ENCODE peak calls at places on chromosomes 4 and X, in seven cellular contexts. One of them, this sample, is unnamed.

GRCh38 chrX:1576201-1577101 is 15.0 kb upstream of the AKAP17A start:
- DNase-seq in upper lobe of left lung: no peak
- DNase-seq in lung: peak; percentile 15
- DNase-seq in suprapubic skin: no peak
- DNase-seq in NCI-H69: no peak
- DNase-seq in omental fat pad: no peak
- DNase-seq in LNCaP clone FGC: no peak
- DNase-seq in this sample: no peak

GRCh38 chr4:24067781-24068193 is 177.9 kb upstream of the PPARGC1A start:
- DNase-seq in upper lobe of left lung: no peak
- DNase-seq in lung: no peak
- DNase-seq in suprapubic skin: no peak
- DNase-seq in NCI-H69: peak; percentile 14
- DNase-seq in omental fat pad: no peak
- DNase-seq in LNCaP clone FGC: no peak
- DNase-seq in this sample: no peak

GRCh38 chrX:72475338-72475737 is 97.3 kb downstream of the HDAC8 start:
- DNase-seq in upper lobe of left lung: no peak
- DNase-seq in lung: no peak
- DNase-seq in suprapubic skin: no peak
- DNase-seq in NCI-H69: peak; percentile 3
- DNase-seq in omental fat pad: no peak
- DNase-seq in LNCaP clone FGC: no peak
- DNase-seq in this sample: no peak

GRCh38 chrX:22134681-22135080 is 102.6 kb downstream of the PHEX start:
- DNase-seq in upper lobe of left lung: no peak
- DNase-seq in lung: no peak
- DNase-seq in suprapubic skin: no peak
- DNase-seq in NCI-H69: peak; percentile 75
- DNase-seq in omental fat pad: no peak
- DNase-seq in LNCaP clone FGC: no peak
- DNase-seq in this sample: no peak

GRCh38 chrX:68415289-68415688 is 18.0 kb downstream of the OPHN1 start:
- DNase-seq in upper lobe of left lung: no peak
- DNase-seq in lung: no peak
- DNase-seq in suprapubic skin: no peak
- DNase-seq in NCI-H69: no peak
- DNase-seq in omental fat pad: no peak
- DNase-seq in LNCaP clone FGC: no peak
- DNase-seq in this sample: no peak

GRCh38 chr4:136002316-136002715 is 1530.0 kb downstream of the PCDH18 start:
- DNase-seq in upper lobe of left lung: no peak
- DNase-seq in lung: no peak
- DNase-seq in suprapubic skin: no peak
- DNase-seq in NCI-H69: no peak
- DNase-seq in omental fat pad: no peak
- DNase-seq in LNCaP clone FGC: no peak
- DNase-seq in this sample: no peak

GRCh38 chr4:66062044-66062443 is 391.8 kb upstream of the EPHA5 start:
- DNase-seq in upper lobe of left lung: no peak
- DNase-seq in lung: no peak
- DNase-seq in suprapubic skin: no peak
- DNase-seq in NCI-H69: no peak
- DNase-seq in omental fat pad: no peak
- DNase-seq in LNCaP clone FGC: no peak
- DNase-seq in this sample: no peak

GRCh38 chrX:69372435-69372834 is 131.7 kb upstream of the NALF2 start:
- DNase-seq in upper lobe of left lung: no peak
- DNase-seq in lung: no peak
- DNase-seq in suprapubic skin: no peak
- DNase-seq in NCI-H69: no peak
- DNase-seq in omental fat pad: no peak
- DNase-seq in LNCaP clone FGC: no peak
- DNase-seq in this sample: no peak

GRCh38 chr4:152618971-152619370 is 60.8 kb downstream of the TMEM154 start:
- DNase-seq in upper lobe of left lung: no peak
- DNase-seq in lung: no peak
- DNase-seq in suprapubic skin: no peak
- DNase-seq in NCI-H69: no peak
- DNase-seq in omental fat pad: no peak
- DNase-seq in LNCaP clone FGC: no peak
- DNase-seq in this sample: no peak

GRCh38 chrX:23779025-23779424 is 3.9 kb upstream of the SAT1 start:
- DNase-seq in upper lobe of left lung: no peak
- DNase-seq in lung: no peak
- DNase-seq in suprapubic skin: no peak
- DNase-seq in NCI-H69: no peak
- DNase-seq in omental fat pad: no peak
- DNase-seq in LNCaP clone FGC: no peak
- DNase-seq in this sample: no peak

GRCh38 chrX:83469551-83469950 is 38.5 kb upstream of the POU3F4 start:
- DNase-seq in upper lobe of left lung: no peak
- DNase-seq in lung: no peak
- DNase-seq in suprapubic skin: no peak
- DNase-seq in NCI-H69: peak; percentile 10
- DNase-seq in omental fat pad: no peak
- DNase-seq in LNCaP clone FGC: no peak
- DNase-seq in this sample: no peak

GRCh38 chr4:47490550-47490949 is 5.5 kb downstream of the ATP10D start:
- DNase-seq in upper lobe of left lung: no peak
- DNase-seq in lung: no peak
- DNase-seq in suprapubic skin: no peak
- DNase-seq in NCI-H69: peak; percentile 19
- DNase-seq in omental fat pad: no peak
- DNase-seq in LNCaP clone FGC: no peak
- DNase-seq in this sample: no peak

GRCh38 chr4:185238261-185238681 is 28.9 kb downstream of the SNX25 start:
- DNase-seq in upper lobe of left lung: no peak
- DNase-seq in lung: no peak
- DNase-seq in suprapubic skin: no peak
- DNase-seq in NCI-H69: no peak
- DNase-seq in omental fat pad: no peak
- DNase-seq in LNCaP clone FGC: no peak
- DNase-seq in this sample: no peak

GRCh38 chrX:84168574-84168973 is 19.4 kb downstream of the RPS6KA6 start:
- DNase-seq in upper lobe of left lung: no peak
- DNase-seq in lung: no peak
- DNase-seq in suprapubic skin: no peak
- DNase-seq in NCI-H69: no peak
- DNase-seq in omental fat pad: no peak
- DNase-seq in LNCaP clone FGC: no peak
- DNase-seq in this sample: no peak

GRCh38 chr4:152258804-152259708 is 276.8 kb downstream of the FBXW7 start:
- DNase-seq in upper lobe of left lung: no peak
- DNase-seq in lung: no peak
- DNase-seq in suprapubic skin: no peak
- DNase-seq in NCI-H69: peak; percentile 84
- DNase-seq in omental fat pad: no peak
- DNase-seq in LNCaP clone FGC: no peak
- DNase-seq in this sample: no peak

GRCh38 chr4:152696764-152697250 is 17.0 kb upstream of the TMEM154 start:
- DNase-seq in upper lobe of left lung: no peak
- DNase-seq in lung: no peak
- DNase-seq in suprapubic skin: no peak
- DNase-seq in NCI-H69: no peak
- DNase-seq in omental fat pad: no peak
- DNase-seq in LNCaP clone FGC: no peak
- DNase-seq in this sample: peak; percentile 78

GRCh38 chr4:177557416-177557815 is 115.2 kb upstream of the AGA start:
- DNase-seq in upper lobe of left lung: peak; percentile 22
- DNase-seq in lung: no peak
- DNase-seq in suprapubic skin: no peak
- DNase-seq in NCI-H69: no peak
- DNase-seq in omental fat pad: no peak
- DNase-seq in LNCaP clone FGC: no peak
- DNase-seq in this sample: no peak

GRCh38 chrX:145405012-145405411 is 157.7 kb downstream of the SPANXN1 start:
- DNase-seq in upper lobe of left lung: no peak
- DNase-seq in lung: no peak
- DNase-seq in suprapubic skin: no peak
- DNase-seq in NCI-H69: peak; percentile 1
- DNase-seq in omental fat pad: no peak
- DNase-seq in LNCaP clone FGC: no peak
- DNase-seq in this sample: no peak

GRCh38 chrX:118548831-118549230 is 53.2 kb downstream of the DOCK11 start:
- DNase-seq in upper lobe of left lung: no peak
- DNase-seq in lung: no peak
- DNase-seq in suprapubic skin: no peak
- DNase-seq in NCI-H69: no peak
- DNase-seq in omental fat pad: no peak
- DNase-seq in LNCaP clone FGC: no peak
- DNase-seq in this sample: no peak